ENCODE peak calls at places on chromosomes 11 and 22, in four cellular contexts. M, D, L and I are unnamed samples.

GRCh38 chr11:134958870-134959269 is 546.8 kb upstream of the B3GAT1 start:
- DNase-seq in D (no peak), L (no peak), M (no peak), I (no peak)

GRCh38 chr22:35656284-35656752 is 8.1 kb downstream of the APOL6 start:
- DNase-seq in M (no peak), L (no peak), D (no peak), I (no peak)

GRCh38 chr11:116879789-116880402 is 42.5 kb upstream of the APOA1 start:
- DNase-seq in M (peak), L (peak), D (no peak), I (peak)

GRCh38 chr11:116786360-116786759 is 1.5 kb downstream of the ZPR1 start:
- DNase-seq in L (no peak), D (no peak), M (no peak), I (no peak)

GRCh38 chr11:86490582-86490981 is 115.9 kb downstream of the CCDC81 start:
- DNase-seq in L (no peak), M (no peak), D (no peak), I (no peak)

GRCh38 chr22:24486501-24486921 is 8.6 kb upstream of the UPB1 start:
- DNase-seq in M (peak), L (no peak), D (no peak), I (no peak)

GRCh38 chr22:22386602-22387385 is 121.7 kb downstream of the ZNF280B start:
- DNase-seq in D (no peak), L (no peak), M (no peak), I (no peak)

GRCh38 chr22:18112440-18112839 is 1.8 kb downstream of the TUBA8 start:
- DNase-seq in D (no peak), M (no peak), L (no peak), I (no peak)

GRCh38 chr11:66311965-66312548 is 4.8 kb downstream of the CD248 start:
- DNase-seq in D (peak), M (peak), L (peak), I (peak)
- TF ChIP-seq CTCF in D (peak), M (peak), L (peak), I (peak)

GRCh38 chr11:111454561-111455192 is 57.5 kb downstream of the BTG4 start:
- DNase-seq in M (peak), D (peak), L (peak), I (peak)
- TF ChIP-seq CTCF in M (peak), D (no peak), L (peak), I (peak)

GRCh38 chr11:22472306-22472705 is 134.1 kb downstream of the SLC17A6 start:
- DNase-seq in M (no peak), L (no peak), D (no peak), I (no peak)
- TF ChIP-seq CTCF in M (no peak), L (no peak), D (no peak), I (no peak)

GRCh38 chr11:2928605-2929510 is at the start of gene PHLDA2:
- DNase-seq in L (no peak), M (peak), D (peak), I (peak)
- TF ChIP-seq CTCF in L (no peak), M (no peak), D (no peak), I (no peak)

GRCh38 chr11:108131993-108132392 is 10.6 kb downstream of the ACAT1 start:
- DNase-seq in L (no peak), M (no peak), D (no peak), I (no peak)

GRCh38 chr11:108137212-108137611 is 15.8 kb downstream of the ACAT1 start:
- DNase-seq in D (no peak), L (no peak), M (no peak), I (no peak)

DNA sequence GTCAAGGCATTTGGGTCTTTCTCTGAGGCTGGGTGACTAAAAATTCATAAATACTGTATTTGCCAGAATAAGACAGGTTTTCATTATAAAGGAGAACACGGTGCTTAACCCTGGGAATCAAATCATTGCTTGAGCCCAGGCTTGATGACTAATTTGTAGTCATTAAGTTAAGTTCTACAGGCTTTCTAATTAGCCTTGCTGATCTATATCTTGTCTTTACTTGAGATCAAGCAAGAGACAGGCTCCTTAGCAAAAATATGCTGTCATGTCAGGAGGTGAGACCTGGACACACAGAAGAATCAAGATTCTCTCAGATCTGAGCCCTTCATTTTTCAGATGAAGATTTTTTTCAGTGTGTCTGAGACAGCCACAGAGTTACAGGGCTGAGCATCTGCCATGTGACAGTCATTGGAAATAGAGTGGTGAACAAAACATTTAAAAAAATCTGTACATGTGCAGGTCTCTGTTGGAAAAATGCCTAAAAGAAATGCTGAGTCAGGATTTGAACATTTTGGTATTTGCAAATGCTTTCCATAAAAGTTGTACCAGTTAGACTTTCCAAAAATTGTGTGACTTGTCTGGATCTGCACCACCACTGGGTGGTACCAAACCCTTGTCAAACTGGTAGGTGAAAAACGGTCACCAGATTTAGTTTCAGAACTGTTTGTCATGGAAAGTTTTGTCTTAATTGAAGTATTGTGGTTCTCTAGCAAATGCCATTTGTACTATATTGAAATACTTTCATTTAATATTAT is 14.7 kb downstream of the ACAT1 start:
- DNase-seq in D (peak), L (peak), M (peak), I (peak)
- TF ChIP-seq CTCF in D (peak), L (peak), M (peak), I (peak)

DNA sequence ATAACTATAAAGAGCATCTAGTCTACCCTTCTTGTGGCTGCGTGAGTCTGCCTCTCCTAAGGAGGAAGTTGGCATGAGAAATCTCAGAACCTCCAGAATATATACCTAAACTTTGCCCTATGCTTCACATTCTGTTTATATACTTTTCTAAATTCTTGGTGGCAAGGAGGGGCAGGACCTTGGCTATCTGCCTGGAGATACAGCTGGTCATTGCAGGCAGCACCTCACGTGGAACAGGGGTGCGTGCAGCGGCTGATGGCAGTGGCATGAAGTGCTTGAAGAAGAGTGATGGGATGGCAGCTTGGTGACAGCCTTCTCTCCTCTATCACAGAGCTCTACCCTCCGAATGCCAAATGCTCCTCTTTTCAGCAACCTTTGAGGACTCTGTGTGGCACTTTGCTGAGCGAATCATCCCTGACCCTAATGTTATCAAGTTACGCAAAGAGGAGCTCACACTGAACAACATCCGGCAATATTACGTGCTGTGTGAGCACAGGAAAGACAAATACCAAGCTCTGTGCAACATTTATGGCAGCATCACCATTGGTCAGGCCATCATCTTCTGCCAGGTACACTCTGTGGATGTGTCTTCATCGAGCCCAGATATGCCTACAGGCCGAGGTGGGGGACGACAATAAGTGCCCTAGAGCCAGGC is 12.5 kb downstream of the DDX25 start:
- DNase-seq in L (no peak), M (no peak), D (no peak), I (no peak)
- TF ChIP-seq CTCF in L (no peak), M (no peak), D (no peak), I (no peak)

GRCh38 chr22:19483481-19484244 is 3.9 kb downstream of the CDC45 start:
- DNase-seq in L (no peak), M (no peak), D (no peak), I (no peak)
- TF ChIP-seq CTCF in L (no peak), M (no peak), D (no peak), I (no peak)